ENCODE peak calls at places on chromosome 5, in seven cellular contexts. J is NCI-H1092; D is NCI-H82; M is Right ventricle myocardium superior; L is tibial nerve; E is psoas muscle; C is activated CD8-positive, alpha-beta memory T cell treated with anti-CD3 and anti-CD28 coated beads for 48 hours. F is an unnamed sample.

GRCh38 chr5:129996896-129997295 is 92.6 kb downstream of the CHSY3 start:
- DNase-seq in M (no peak), L (no peak), J (no peak), C (no peak), E (no peak), D (no peak), F (peak)

GRCh38 chr5:150180241-150181027 is 9.4 kb upstream of the SLC6A7 start:
- DNase-seq in D (no peak), L (peak), E (peak), M (peak), C (no peak), J (no peak), F (no peak)

GRCh38 chr5:7078901-7079300 is 317.0 kb upstream of the ADCY2 start:
- DNase-seq in C (no peak), J (peak), L (no peak), M (no peak), E (no peak), D (peak), F (no peak)

GRCh38 chr5:180673371-180674252 is 24.2 kb upstream of the FLT4 start:
- DNase-seq in E (no peak), M (no peak), J (no peak), D (no peak), L (no peak), C (no peak), F (no peak)

GRCh38 chr5:80206282-80206681 is 49.6 kb downstream of the SERINC5 start:
- DNase-seq in C (no peak), L (no peak), J (no peak), M (no peak), E (no peak), D (no peak), F (peak)

GRCh38 chr5:57368010-57368409 is 114.6 kb downstream of the ACTBL2 start:
- DNase-seq in E (no peak), C (no peak), J (no peak), L (no peak), M (no peak), D (no peak), F (no peak)

GRCh38 chr5:34051374-34051980 is 8.5 kb upstream of the C1QTNF3 start:
- DNase-seq in M (no peak), L (no peak), C (no peak), E (no peak), J (no peak), D (no peak), F (no peak)

GRCh38 chr5:1762878-1763547 is 36.6 kb downstream of the MRPL36 start:
- DNase-seq in L (peak), D (no peak), J (no peak), C (no peak), E (no peak), M (peak), F (no peak)

GRCh38 chr5:178201221-178201926 is 3.0 kb upstream of the HNRNPAB start:
- DNase-seq in M (no peak), J (no peak), C (no peak), D (no peak), L (no peak), E (no peak), F (no peak)

GRCh38 chr5:54905942-54906537 is 79.4 kb downstream of the ESM1 start:
- DNase-seq in E (peak), C (no peak), M (peak), L (peak), J (no peak), D (peak), F (no peak)

GRCh38 chr5:171571663-171572062 is 152.2 kb downstream of the FGF18 start:
- DNase-seq in L (no peak), J (no peak), E (no peak), C (no peak), M (no peak), D (no peak), F (no peak)

GRCh38 chr5:59367791-59368394 is 525.6 kb downstream of the PDE4D start:
- DNase-seq in J (peak), M (peak), C (no peak), D (peak), L (peak), E (peak), F (peak)

GRCh38 chr5:149046196-149046829 is 16.5 kb downstream of the SH3TC2 start:
- DNase-seq in M (no peak), C (no peak), L (no peak), E (no peak), D (no peak), J (no peak), F (no peak)

GRCh38 chr5:33340195-33340594 is 100.6 kb upstream of the TARS1 start:
- DNase-seq in J (no peak), C (no peak), E (no peak), L (no peak), D (no peak), M (no peak), F (no peak)

GRCh38 chr5:173762045-173762444 is 126.1 kb upstream of the CPEB4 start:
- DNase-seq in M (no peak), D (no peak), C (no peak), E (no peak), J (no peak), L (no peak), F (no peak)

F was measured in AG04449.